ENCODE peak calls at places on chromosomes 13 and 19, in ten cellular contexts. K, W, C, S, J, N, R, V, Y and I are unnamed samples.
A peak's percentile ranks its signal among the peaks of the same experiment; 100 is the strongest.

GRCh38 chr13:94249512-94249911 is 230.0 kb downstream of the DCT start:
- DNase-seq in K (no peak), W (no peak), C (no peak), S (no peak), J (no peak), N (no peak), R (no peak), V (peak; percentile 49), Y (peak; percentile 26), I (no peak)

GRCh38 chr13:29674532-29674931 is 79.0 kb upstream of the SLC7A1 start:
- DNase-seq in K (no peak), W (peak; percentile 38), C (no peak), S (no peak), J (no peak), N (no peak), R (no peak), V (peak; percentile 30), Y (peak; percentile 22), I (no peak)

GRCh38 chr13:50714886-50715285 is 128.6 kb downstream of the DLEU7 start:
- DNase-seq in K (no peak), W (no peak), C (no peak), S (no peak), J (no peak), N (no peak), R (no peak), V (no peak), Y (no peak), I (no peak)

GRCh38 chr19:871446-872265 is 12.2 kb downstream of the CFD start:
- DNase-seq in K (no peak), W (peak; percentile 51), C (no peak), S (no peak), J (no peak), N (peak; percentile 67), R (no peak), V (no peak), Y (peak; percentile 40), I (no peak)

GRCh38 chr13:20470136-20470535 is 55.5 kb downstream of the CRYL1 start:
- DNase-seq in K (no peak), W (no peak), C (no peak), S (no peak), J (no peak), N (no peak), R (no peak), V (no peak), Y (no peak), I (no peak)

GRCh38 chr13:90272356-90272755 is 1075.1 kb upstream of the MIR17HG start:
- DNase-seq in K (no peak), W (peak; percentile 5), C (no peak), S (no peak), J (no peak), N (no peak), R (no peak), V (peak; percentile 32), Y (no peak), I (no peak)

GRCh38 chr19:51320258-51320657 is 8.8 kb downstream of the IGLON5 start:
- DNase-seq in K (no peak), W (no peak), C (no peak), S (no peak), J (no peak), N (peak; percentile 53), R (no peak), V (no peak), Y (no peak), I (no peak)

GRCh38 chr13:49343731-49344130 is 96.0 kb downstream of the CDADC1 start:
- DNase-seq in K (no peak), W (no peak), C (no peak), S (no peak), J (no peak), N (no peak), R (no peak), V (no peak), Y (no peak), I (no peak)